ENCODE peak calls at places on chromosomes 1 and 21, in seven cellular contexts. One of them, this sample, is unnamed.

GRCh38 chr1:160449494-160449893 is 49.1 kb downstream of the VANGL2 start:
- DNase-seq in uterus: no peak
- DNase-seq in heart right ventricle: no peak
- DNase-seq in foreskin fibroblast: no peak
- DNase-seq in fibroblast of lung: no peak
- DNase-seq in dorsolateral prefrontal cortex: no peak
- DNase-seq in HFF-Myc: no peak
- DNase-seq in this sample: no peak

GRCh38 chr1:39170731-39171375 is 33.6 kb upstream of the MACF1 start:
- DNase-seq in uterus: no peak
- DNase-seq in heart right ventricle: no peak
- DNase-seq in foreskin fibroblast: no peak
- DNase-seq in fibroblast of lung: no peak
- DNase-seq in dorsolateral prefrontal cortex: no peak
- DNase-seq in HFF-Myc: no peak
- DNase-seq in this sample: no peak

GRCh38 chr1:209569445-209570207 is 13.9 kb upstream of the CAMK1G start:
- DNase-seq in uterus: peak; percentile 70
- DNase-seq in heart right ventricle: peak; percentile 66
- DNase-seq in foreskin fibroblast: peak; percentile 63
- DNase-seq in fibroblast of lung: peak; percentile 80
- DNase-seq in dorsolateral prefrontal cortex: peak; percentile 79
- DNase-seq in HFF-Myc: peak; percentile 37
- DNase-seq in this sample: peak; percentile 81

GRCh38 chr1:235502601-235503332 is 1.5 kb downstream of the B3GALNT2 start:
- DNase-seq in uterus: no peak
- DNase-seq in heart right ventricle: no peak
- DNase-seq in foreskin fibroblast: no peak
- DNase-seq in fibroblast of lung: peak; percentile 58
- DNase-seq in dorsolateral prefrontal cortex: no peak
- DNase-seq in HFF-Myc: no peak
- DNase-seq in this sample: peak; percentile 58

GRCh38 chr1:209202826-209203439 is 380.6 kb upstream of the CAMK1G start:
- DNase-seq in uterus: no peak
- DNase-seq in heart right ventricle: no peak
- DNase-seq in foreskin fibroblast: peak; percentile 23
- DNase-seq in fibroblast of lung: peak; percentile 66
- DNase-seq in dorsolateral prefrontal cortex: no peak
- DNase-seq in HFF-Myc: no peak
- DNase-seq in this sample: peak; percentile 48

GRCh38 chr1:221093903-221094865 is 214.9 kb downstream of the HLX start:
- DNase-seq in uterus: no peak
- DNase-seq in heart right ventricle: no peak
- DNase-seq in foreskin fibroblast: no peak
- DNase-seq in fibroblast of lung: no peak
- DNase-seq in dorsolateral prefrontal cortex: no peak
- DNase-seq in HFF-Myc: no peak
- DNase-seq in this sample: no peak

GRCh38 chr1:116482490-116482889 is 88.3 kb downstream of the CD58 start:
- DNase-seq in uterus: no peak
- DNase-seq in heart right ventricle: no peak
- DNase-seq in foreskin fibroblast: no peak
- DNase-seq in fibroblast of lung: no peak
- DNase-seq in dorsolateral prefrontal cortex: no peak
- DNase-seq in HFF-Myc: no peak
- DNase-seq in this sample: no peak

GRCh38 chr1:119308130-119308529 is 60.5 kb upstream of the HAO2 start:
- DNase-seq in uterus: no peak
- DNase-seq in heart right ventricle: no peak
- DNase-seq in foreskin fibroblast: no peak
- DNase-seq in fibroblast of lung: no peak
- DNase-seq in dorsolateral prefrontal cortex: no peak
- DNase-seq in HFF-Myc: no peak
- DNase-seq in this sample: no peak

GRCh38 chr1:185850366-185850765 is 116.2 kb downstream of the HMCN1 start:
- DNase-seq in uterus: no peak
- DNase-seq in heart right ventricle: no peak
- DNase-seq in foreskin fibroblast: no peak
- DNase-seq in fibroblast of lung: no peak
- DNase-seq in dorsolateral prefrontal cortex: no peak
- DNase-seq in HFF-Myc: no peak
- DNase-seq in this sample: no peak

GRCh38 chr1:45302505-45303331 is 24.0 kb upstream of the HPDL start:
- DNase-seq in uterus: no peak
- DNase-seq in heart right ventricle: no peak
- DNase-seq in foreskin fibroblast: no peak
- DNase-seq in fibroblast of lung: no peak
- DNase-seq in dorsolateral prefrontal cortex: no peak
- DNase-seq in HFF-Myc: no peak
- DNase-seq in this sample: no peak

GRCh38 chr1:53180226-53180625 is 16.4 kb upstream of the CPT2 start:
- DNase-seq in uterus: no peak
- DNase-seq in heart right ventricle: no peak
- DNase-seq in foreskin fibroblast: peak; percentile 52
- DNase-seq in fibroblast of lung: peak; percentile 86
- DNase-seq in dorsolateral prefrontal cortex: no peak
- DNase-seq in HFF-Myc: no peak
- DNase-seq in this sample: no peak

GRCh38 chr1:46549697-46550681 is 1.5 kb downstream of the KNCN start:
- DNase-seq in uterus: no peak
- DNase-seq in heart right ventricle: no peak
- DNase-seq in foreskin fibroblast: no peak
- DNase-seq in fibroblast of lung: peak; percentile 10
- DNase-seq in dorsolateral prefrontal cortex: peak; percentile 70
- DNase-seq in HFF-Myc: no peak
- DNase-seq in this sample: peak; percentile 47

GRCh38 chr1:201999625-202000238 is 10.7 kb upstream of the ELF3 start:
- DNase-seq in uterus: no peak
- DNase-seq in heart right ventricle: no peak
- DNase-seq in foreskin fibroblast: peak; percentile 8
- DNase-seq in fibroblast of lung: peak; percentile 52
- DNase-seq in dorsolateral prefrontal cortex: no peak
- DNase-seq in HFF-Myc: no peak
- DNase-seq in this sample: peak; percentile 55

GRCh38 chr1:184025242-184025675 is 12.3 kb downstream of the COLGALT2 start:
- DNase-seq in uterus: peak; percentile 34
- DNase-seq in heart right ventricle: no peak
- DNase-seq in foreskin fibroblast: peak; percentile 86
- DNase-seq in fibroblast of lung: peak; percentile 92
- DNase-seq in dorsolateral prefrontal cortex: no peak
- DNase-seq in HFF-Myc: peak; percentile 82
- DNase-seq in this sample: no peak

GRCh38 chr21:37784591-37785318 is 131.5 kb downstream of the KCNJ6 start:
- DNase-seq in uterus: no peak
- DNase-seq in heart right ventricle: no peak
- DNase-seq in foreskin fibroblast: peak; percentile 28
- DNase-seq in fibroblast of lung: no peak
- DNase-seq in dorsolateral prefrontal cortex: no peak
- DNase-seq in HFF-Myc: no peak
- DNase-seq in this sample: no peak

GRCh38 chr1:243325305-243325890 is 69.6 kb downstream of the SDCCAG8 start:
- DNase-seq in uterus: no peak
- DNase-seq in heart right ventricle: no peak
- DNase-seq in foreskin fibroblast: peak; percentile 36
- DNase-seq in fibroblast of lung: peak; percentile 81
- DNase-seq in dorsolateral prefrontal cortex: no peak
- DNase-seq in HFF-Myc: peak; percentile 42
- DNase-seq in this sample: peak; percentile 66

GRCh38 chr21:42245348-42246185 is 26.6 kb downstream of the ABCG1 start:
- DNase-seq in uterus: no peak
- DNase-seq in heart right ventricle: no peak
- DNase-seq in foreskin fibroblast: no peak
- DNase-seq in fibroblast of lung: no peak
- DNase-seq in dorsolateral prefrontal cortex: no peak
- DNase-seq in HFF-Myc: no peak
- DNase-seq in this sample: no peak

GRCh38 chr1:28783363-28783762 is 28.6 kb upstream of the OPRD1 start:
- DNase-seq in uterus: no peak
- DNase-seq in heart right ventricle: no peak
- DNase-seq in foreskin fibroblast: no peak
- DNase-seq in fibroblast of lung: no peak
- DNase-seq in dorsolateral prefrontal cortex: no peak
- DNase-seq in HFF-Myc: no peak
- DNase-seq in this sample: no peak

GRCh38 chr1:150407330-150407729 is 43.4 kb downstream of the RPRD2 start:
- DNase-seq in uterus: no peak
- DNase-seq in heart right ventricle: no peak
- DNase-seq in foreskin fibroblast: no peak
- DNase-seq in fibroblast of lung: no peak
- DNase-seq in dorsolateral prefrontal cortex: no peak
- DNase-seq in HFF-Myc: no peak
- DNase-seq in this sample: no peak

GRCh38 chr1:64950284-64950809 is 16.0 kb downstream of the JAK1 start:
- DNase-seq in uterus: no peak
- DNase-seq in heart right ventricle: no peak
- DNase-seq in foreskin fibroblast: no peak
- DNase-seq in fibroblast of lung: no peak
- DNase-seq in dorsolateral prefrontal cortex: no peak
- DNase-seq in HFF-Myc: no peak
- DNase-seq in this sample: no peak

GRCh38 chr1:153963850-153964331 is 554 bp upstream of the SLC39A1 start:
- DNase-seq in uterus: peak; percentile 48
- DNase-seq in heart right ventricle: no peak
- DNase-seq in foreskin fibroblast: no peak
- DNase-seq in fibroblast of lung: no peak
- DNase-seq in dorsolateral prefrontal cortex: no peak
- DNase-seq in HFF-Myc: no peak
- DNase-seq in this sample: no peak

GRCh38 chr1:184836081-184836480 is 81.4 kb upstream of the EDEM3 start:
- DNase-seq in uterus: no peak
- DNase-seq in heart right ventricle: no peak
- DNase-seq in foreskin fibroblast: no peak
- DNase-seq in fibroblast of lung: no peak
- DNase-seq in dorsolateral prefrontal cortex: no peak
- DNase-seq in HFF-Myc: no peak
- DNase-seq in this sample: no peak

GRCh38 chr1:156870734-156871133 is 10.1 kb downstream of the NTRK1 start:
- DNase-seq in uterus: no peak
- DNase-seq in heart right ventricle: no peak
- DNase-seq in foreskin fibroblast: peak; percentile 84
- DNase-seq in fibroblast of lung: peak; percentile 91
- DNase-seq in dorsolateral prefrontal cortex: no peak
- DNase-seq in HFF-Myc: peak; percentile 50
- DNase-seq in this sample: no peak

GRCh38 chr1:30414086-30414850 is 309.1 kb downstream of the MATN1 start:
- DNase-seq in uterus: peak; percentile 7
- DNase-seq in heart right ventricle: no peak
- DNase-seq in foreskin fibroblast: no peak
- DNase-seq in fibroblast of lung: no peak
- DNase-seq in dorsolateral prefrontal cortex: no peak
- DNase-seq in HFF-Myc: no peak
- DNase-seq in this sample: no peak
- H3K4me3 ChIP-seq in uterus: no peak overlapping the region
- H3K4me3 ChIP-seq in heart right ventricle: no peak overlapping the region
- H3K4me3 ChIP-seq in foreskin fibroblast: no peak overlapping the region
- H3K4me3 ChIP-seq in fibroblast of lung: no peak overlapping the region
- H3K4me3 ChIP-seq in dorsolateral prefrontal cortex: no peak overlapping the region
- H3K4me3 ChIP-seq in HFF-Myc: no peak overlapping the region
- H3K4me3 ChIP-seq in this sample: no peak overlapping the region

DNA sequence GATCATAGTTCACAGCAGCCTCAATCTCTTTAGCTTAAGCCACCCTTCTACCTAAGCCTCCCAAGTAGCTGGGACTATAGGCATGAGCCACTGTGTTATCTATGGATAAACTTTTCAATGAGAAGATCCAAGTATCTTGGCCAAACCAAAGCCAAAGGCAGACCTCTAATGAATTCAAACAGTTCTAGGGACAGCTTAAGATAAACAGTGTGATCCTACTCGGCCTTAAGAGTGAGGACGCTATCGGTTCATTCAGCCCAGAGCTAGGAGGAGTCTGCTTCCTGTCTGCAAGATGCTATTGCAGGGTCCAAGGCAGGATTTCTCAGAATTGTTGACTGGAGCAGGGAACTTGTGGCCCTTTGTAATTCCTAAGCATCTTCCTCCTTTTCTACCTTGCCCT is 368.7 kb downstream of the ST6GALNAC3 start:
- DNase-seq in uterus: no peak
- DNase-seq in heart right ventricle: no peak
- DNase-seq in foreskin fibroblast: no peak
- DNase-seq in fibroblast of lung: no peak
- DNase-seq in dorsolateral prefrontal cortex: no peak
- DNase-seq in HFF-Myc: no peak
- DNase-seq in this sample: no peak
- TF ChIP-seq CTCF in uterus: no peak
- TF ChIP-seq CTCF in heart right ventricle: no peak
- TF ChIP-seq CTCF in foreskin fibroblast: no peak
- TF ChIP-seq CTCF in fibroblast of lung: no peak
- TF ChIP-seq CTCF in dorsolateral prefrontal cortex: no peak
- TF ChIP-seq CTCF in HFF-Myc: no peak
- TF ChIP-seq CTCF in this sample: no peak

DNA sequence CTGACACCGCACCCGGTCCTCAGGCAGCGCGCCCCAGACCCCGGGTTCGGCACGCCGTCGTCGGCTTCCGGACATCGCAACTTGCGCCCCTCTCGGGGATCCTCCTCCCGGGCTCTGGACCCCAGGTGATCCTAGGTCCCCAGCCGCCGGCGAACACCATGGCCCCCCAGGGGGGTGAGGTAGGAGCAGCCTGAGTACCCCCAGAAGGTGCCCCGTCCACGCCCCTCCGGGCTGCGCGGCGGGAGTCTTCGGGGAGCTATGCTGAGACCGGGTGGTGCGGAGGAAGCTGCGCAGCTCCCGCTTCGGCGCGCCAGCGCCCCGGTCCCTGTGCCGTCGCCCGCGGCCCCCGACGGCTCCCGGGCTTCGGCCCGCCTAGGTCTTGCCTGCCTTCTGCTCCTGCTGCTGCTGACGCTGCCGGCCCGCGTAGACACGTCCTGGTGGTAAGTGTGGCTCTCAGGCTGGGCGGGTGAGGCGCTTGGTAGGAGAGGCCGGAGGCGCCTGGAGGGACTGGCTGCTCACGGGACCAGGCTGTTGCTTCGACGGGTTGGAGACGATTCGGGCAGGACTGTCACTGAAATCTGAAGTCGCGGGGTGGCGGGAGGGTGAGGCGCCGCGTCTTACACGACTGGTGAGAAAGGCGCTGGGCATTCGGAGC is 367 bp downstream of the WNT2B start:
- DNase-seq in uterus: no peak
- DNase-seq in heart right ventricle: no peak
- DNase-seq in foreskin fibroblast: no peak
- DNase-seq in fibroblast of lung: no peak
- DNase-seq in dorsolateral prefrontal cortex: no peak
- DNase-seq in HFF-Myc: no peak
- DNase-seq in this sample: no peak
- H3K4me3 ChIP-seq in uterus: peak overlapping the region; percentile 24
- H3K4me3 ChIP-seq in heart right ventricle: peak overlapping the region; percentile 44
- H3K4me3 ChIP-seq in foreskin fibroblast: peak overlapping the region; percentile 47
- H3K4me3 ChIP-seq in fibroblast of lung: peak overlapping the region; percentile 29
- H3K4me3 ChIP-seq in dorsolateral prefrontal cortex: peak overlapping the region; percentile 75
- H3K4me3 ChIP-seq in HFF-Myc: peak overlapping the region; percentile 42
- H3K4me3 ChIP-seq in this sample: peak overlapping the region; percentile 55

DNA sequence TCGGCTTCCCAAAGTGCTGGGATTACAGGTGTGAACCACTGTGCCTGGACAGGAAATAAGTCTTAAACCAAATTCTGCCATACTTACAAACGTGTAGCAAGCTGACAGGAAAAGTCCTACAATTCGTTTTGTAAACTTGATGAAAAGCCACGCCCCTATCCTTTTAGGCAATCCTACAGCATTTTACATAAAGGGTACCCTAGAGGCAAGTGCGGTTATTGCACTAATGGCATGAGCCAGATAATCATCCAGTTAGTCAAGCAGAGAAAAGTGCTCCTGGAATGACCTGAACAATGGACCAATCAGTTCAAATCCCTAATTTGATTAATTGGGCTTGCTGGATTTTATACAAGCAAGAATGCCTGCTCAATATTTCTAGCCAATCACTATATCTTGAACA is 338.2 kb downstream of the KIF26B start:
- DNase-seq in uterus: no peak
- DNase-seq in heart right ventricle: no peak
- DNase-seq in foreskin fibroblast: no peak
- DNase-seq in fibroblast of lung: no peak
- DNase-seq in dorsolateral prefrontal cortex: no peak
- DNase-seq in HFF-Myc: no peak
- DNase-seq in this sample: peak; percentile 24
- TF ChIP-seq CTCF in uterus: no peak
- TF ChIP-seq CTCF in heart right ventricle: peak; percentile 16
- TF ChIP-seq CTCF in foreskin fibroblast: no peak
- TF ChIP-seq CTCF in fibroblast of lung: peak; percentile 21
- TF ChIP-seq CTCF in dorsolateral prefrontal cortex: no peak
- TF ChIP-seq CTCF in HFF-Myc: peak; percentile 16
- TF ChIP-seq CTCF in this sample: peak; percentile 18

This sample was measured in GM12865.